ENCODE peak calls at places on chromosomes 7 and 10, in six cellular contexts. S is Peyer's patch; D is naive thymus-derived CD4-positive, alpha-beta T cell; F is stimulated activated CD4-positive, alpha-beta T cell treated with anti-CD3 and anti-CD28 coated beads, Interleukin-12 subunit alpha, Interleukin-12 subunit beta, amount 100 ng/mL, for 4 hours; A is A172; L is aorta. E is an unnamed sample.
A peak's percentile ranks its signal among the peaks of the same experiment; 100 is the strongest.

GRCh38 chr7:66952343-66953043 is 31.5 kb downstream of the TMEM248 start:
- DNase-seq in D (no peak), S (peak; percentile 64), A (peak; percentile 94), L (peak; percentile 45), F (no peak), E (no peak)

GRCh38 chr10:19659920-19660655 is 156.1 kb upstream of the PLXDC2 start:
- DNase-seq in F (no peak), A (peak; percentile 9), L (no peak), D (no peak), S (no peak), E (no peak)

GRCh38 chr10:34966440-34966839 is 123.7 kb downstream of the CUL2 start:
- DNase-seq in L (peak; percentile 16), S (no peak), F (no peak), D (no peak), A (no peak), E (no peak)

GRCh38 chr10:33880291-33880690 is 545.8 kb upstream of the NRP1 start:
- DNase-seq in S (no peak), F (no peak), L (no peak), D (no peak), A (no peak), E (no peak)

GRCh38 chr7:95718556-95719410 is 53.6 kb upstream of the DYNC1I1 start:
- DNase-seq in L (no peak), A (peak; percentile 9), S (no peak), D (no peak), F (no peak), E (peak; percentile 28)

GRCh38 chr7:32163141-32163806 is 93.1 kb upstream of the PDE1C start:
- DNase-seq in A (peak; percentile 100), F (no peak), S (no peak), L (peak; percentile 88), D (no peak), E (peak; percentile 84)

GRCh38 chr7:42186181-42186580 is 50.8 kb downstream of the GLI3 start:
- DNase-seq in D (no peak), S (no peak), A (no peak), L (no peak), F (no peak), E (no peak)

GRCh38 chr10:111648046-111648445 is 535.5 kb downstream of the GPAM start:
- DNase-seq in S (no peak), D (no peak), A (no peak), F (no peak), L (no peak), E (no peak)

GRCh38 chr10:2839081-2839725 is 228.1 kb upstream of the PFKP start:
- DNase-seq in S (no peak), F (peak; percentile 47), D (peak; percentile 4), L (no peak), A (peak; percentile 49), E (no peak)

GRCh38 chr10:1375805-1376170 is 319.6 kb downstream of the WDR37 start:
- DNase-seq in L (no peak), D (no peak), A (no peak), F (no peak), S (no peak), E (no peak)

GRCh38 chr7:106914018-106914607 is 49.0 kb downstream of the PIK3CG start:
- DNase-seq in F (no peak), A (no peak), L (no peak), D (no peak), S (no peak), E (no peak)

GRCh38 chr7:106329408-106329807 is 44.6 kb upstream of the NAMPT start:
- DNase-seq in D (no peak), L (no peak), A (no peak), S (no peak), F (no peak), E (no peak)

GRCh38 chr10:3095373-3096139 is 28.2 kb downstream of the PFKP start:
- DNase-seq in S (no peak), F (peak; percentile 39), D (no peak), A (peak; percentile 98), L (no peak), E (no peak)

GRCh38 chr7:2870471-2870941 is 26.4 kb upstream of the GNA12 start:
- DNase-seq in A (peak; percentile 92), S (no peak), F (peak; percentile 33), D (peak; percentile 60), L (peak; percentile 85), E (no peak)

GRCh38 chr7:77352688-77353406 is 63.3 kb downstream of the GSAP start:
- DNase-seq in F (no peak), A (no peak), S (no peak), D (peak; percentile 22), L (no peak), E (no peak)

GRCh38 chr10:14558025-14558424 is 216.7 kb downstream of the FAM107B start:
- DNase-seq in D (no peak), L (no peak), A (no peak), F (no peak), S (no peak), E (no peak)

GRCh38 chr10:76649271-76649670 is 988.3 kb downstream of the KCNMA1 start:
- DNase-seq in F (no peak), L (no peak), A (no peak), D (no peak), S (no peak), E (no peak)

GRCh38 chr7:3078458-3078857 is 34.8 kb upstream of the CARD11 start:
- DNase-seq in S (no peak), F (no peak), A (no peak), D (no peak), L (no peak), E (no peak)

GRCh38 chr10:110500515-110500905 is 2.8 kb downstream of the DUSP5 start:
- DNase-seq in A (peak; percentile 77), S (no peak), F (no peak), D (no peak), L (no peak), E (no peak)

GRCh38 chr7:11830004-11830403 is 2.0 kb downstream of the THSD7A start:
- DNase-seq in S (no peak), F (no peak), A (no peak), L (no peak), D (no peak), E (no peak)

GRCh38 chr7:5552123-5552522 is 128.5 kb upstream of the TNRC18 start:
- DNase-seq in F (no peak), S (no peak), D (no peak), A (no peak), L (no peak), E (no peak)

GRCh38 chr10:104417629-104418292 is 64.1 kb downstream of the CFAP58 start:
- DNase-seq in D (no peak), F (no peak), A (no peak), L (no peak), S (no peak), E (no peak)

GRCh38 chr7:32658034-32658944 is 163.0 kb downstream of the AVL9 start:
- DNase-seq in D (no peak), F (no peak), S (no peak), A (peak; percentile 84), L (no peak), E (no peak)

GRCh38 chr10:119693262-119693957 is 32.4 kb upstream of the INPP5F start:
- DNase-seq in D (no peak), L (no peak), A (no peak), F (no peak), S (no peak), E (no peak)

GRCh38 chr7:151485006-151485732 is 34.5 kb downstream of the RHEB start:
- DNase-seq in F (no peak), S (no peak), D (no peak), L (peak; percentile 61), A (peak; percentile 90), E (no peak)

GRCh38 chr10:26380815-26381214 is 57.3 kb upstream of the APBB1IP start:
- DNase-seq in F (no peak), S (no peak), L (no peak), A (peak; percentile 72), D (no peak), E (no peak)

GRCh38 chr7:495761-496321 is 23.8 kb downstream of the PDGFA start:
- DNase-seq in S (peak; percentile 47), D (no peak), L (peak; percentile 61), F (no peak), A (no peak), E (no peak)

GRCh38 chr7:159231017-159231416 is 86.3 kb upstream of the VIPR2 start:
- DNase-seq in A (no peak), F (no peak), S (no peak), L (no peak), D (no peak), E (no peak)

GRCh38 chr7:24723178-24723530 is 34.1 kb downstream of the GSDME start:
- DNase-seq in L (no peak), F (no peak), D (no peak), S (no peak), A (no peak), E (no peak)

GRCh38 chr7:29606287-29606721 is 42.7 kb downstream of the PRR15 start:
- DNase-seq in A (peak; percentile 76), F (no peak), D (no peak), L (no peak), S (peak; percentile 63), E (no peak)

GRCh38 chr10:13102002-13102794 is 2.2 kb downstream of the OPTN start:
- DNase-seq in D (no peak), S (no peak), A (no peak), L (no peak), F (no peak), E (no peak)

GRCh38 chr10:120979435-120980315 is 128.5 kb downstream of the WDR11 start:
- DNase-seq in F (peak; percentile 8), L (no peak), A (no peak), S (peak; percentile 80), D (peak; percentile 2), E (peak; percentile 12)

GRCh38 chr7:8211725-8212096 is 50.3 kb downstream of the ICA1 start:
- DNase-seq in S (no peak), L (no peak), A (no peak), F (no peak), D (no peak), E (no peak)

GRCh38 chr10:77377034-77377433 is 260.6 kb downstream of the KCNMA1 start:
- DNase-seq in A (peak; percentile 20), D (no peak), L (no peak), F (no peak), S (no peak), E (no peak)

GRCh38 chr10:98363188-98363587 is 51.8 kb downstream of the PYROXD2 start:
- DNase-seq in D (no peak), L (no peak), A (no peak), S (no peak), F (no peak), E (no peak)

GRCh38 chr10:14116021-14116420 is 214.7 kb downstream of the FRMD4A start:
- DNase-seq in S (no peak), A (no peak), D (no peak), F (no peak), L (no peak), E (no peak)

GRCh38 chr7:54985405-54986360 is 33.1 kb upstream of the EGFR start:
- DNase-seq in A (peak; percentile 93), S (no peak), F (no peak), L (no peak), D (no peak), E (no peak)

GRCh38 chr10:85148693-85149640 is 820.6 kb downstream of the CCSER2 start:
- DNase-seq in A (no peak), L (no peak), F (no peak), S (no peak), D (no peak), E (no peak)

E was measured in cerebellum.